ENCODE peak calls at places on chromosomes 16 and 17, in five cellular contexts. V is RWPE1; P is HAP-1; D is mesothelial cell of epicardium; N is CD8-positive, alpha-beta T cell. J is an unnamed sample.
A peak's percentile ranks its signal among the peaks of the same experiment; 100 is the strongest.

GRCh38 chr17:2400474-2400866 is 390 bp downstream of the MNT start:
- DNase-seq in V (no peak), P (peak; percentile 40), D (no peak), N (peak; percentile 72), J (peak; percentile 70)

GRCh38 chr17:73025041-73025440 is 67.4 kb downstream of the SLC39A11 start:
- DNase-seq in V (no peak), P (no peak), D (no peak), N (no peak), J (no peak)

GRCh38 chr17:79944251-79944812 is 91.3 kb downstream of the TBC1D16 start:
- DNase-seq in V (no peak), P (no peak), D (peak; percentile 11), N (no peak), J (no peak)

GRCh38 chr17:14775761-14776492 is 475.0 kb downstream of the HS3ST3B1 start:
- DNase-seq in V (no peak), P (no peak), D (no peak), N (no peak), J (no peak)

GRCh38 chr17:75896360-75897075 is at the start of gene TRIM65:
- DNase-seq in V (peak; percentile 67), P (peak; percentile 69), D (no peak), N (peak; percentile 87), J (peak; percentile 76)

GRCh38 chr16:27382187-27382855 is 19.7 kb upstream of the IL21R start:
- DNase-seq in V (no peak), P (no peak), D (no peak), N (peak; percentile 45), J (no peak)

GRCh38 chr16:23801387-23801786 is 34.4 kb upstream of the PRKCB start:
- DNase-seq in V (peak; percentile 63), P (peak; percentile 21), D (peak; percentile 31), N (peak; percentile 89), J (peak; percentile 58)

GRCh38 chr16:75317101-75317522 is 65.7 kb upstream of the BCAR1 start:
- DNase-seq in V (no peak), P (no peak), D (no peak), N (no peak), J (no peak)

GRCh38 chr17:67708378-67708777 is 9.4 kb upstream of the NOL11 start:
- DNase-seq in V (no peak), P (no peak), D (no peak), N (no peak), J (no peak)

GRCh38 chr16:30551781-30552180 is 6.4 kb downstream of the ZNF764 start:
- DNase-seq in V (no peak), P (no peak), D (no peak), N (peak; percentile 70), J (no peak)

GRCh38 chr17:7557825-7558543 is 566 bp upstream of the TNFSF13 start:
- DNase-seq in V (peak; percentile 55), P (no peak), D (no peak), N (no peak), J (peak; percentile 52)

GRCh38 chr16:83609178-83609577 is 198.6 kb upstream of the HSBP1 start:
- DNase-seq in V (no peak), P (no peak), D (no peak), N (no peak), J (no peak)